ENCODE peak calls at places on chromosomes 16 and 17, in seven cellular contexts. E, R, Z, D, G, J and K are unnamed samples.
A peak's percentile ranks its signal among the peaks of the same experiment; 100 is the strongest.

GRCh38 chr17:82152556-82153294 is 54.7 kb upstream of the FASN start:
- DNase-seq in E (no peak), R (no peak), Z (no peak), D (no peak), G (no peak), J (no peak), K (no peak)

GRCh38 chr17:50317121-50317520 is 28.8 kb upstream of the XYLT2 start:
- DNase-seq in E (no peak), R (no peak), Z (no peak), D (no peak), G (no peak), J (no peak), K (no peak)

GRCh38 chr17:47967607-47968252 is 3.2 kb upstream of the CDK5RAP3 start:
- DNase-seq in E (no peak), R (peak; percentile 86), Z (no peak), D (no peak), G (peak; percentile 97), J (peak; percentile 80), K (no peak)

GRCh38 chr17:51152766-51153209 is 571 bp upstream of the NME1 start:
- DNase-seq in E (no peak), R (no peak), Z (no peak), D (no peak), G (peak; percentile 54), J (no peak), K (no peak)

GRCh38 chr17:38428150-38428642 is at the start of gene ARHGAP23:
- DNase-seq in E (no peak), R (peak; percentile 77), Z (no peak), D (peak; percentile 80), G (peak; percentile 83), J (peak; percentile 57), K (peak; percentile 12)

GRCh38 chr17:18008496-18009268 is 30.3 kb downstream of the ATPAF2 start:
- DNase-seq in E (no peak), R (peak; percentile 83), Z (no peak), D (no peak), G (peak; percentile 91), J (no peak), K (no peak)

GRCh38 chr17:48028736-48029135 is 8.9 kb downstream of the COPZ2 start:
- DNase-seq in E (no peak), R (no peak), Z (no peak), D (no peak), G (no peak), J (no peak), K (no peak)

GRCh38 chr17:37045271-37045946 is 96.7 kb downstream of the AATF start:
- DNase-seq in E (no peak), R (no peak), Z (no peak), D (no peak), G (no peak), J (no peak), K (no peak)

GRCh38 chr16:27326738-27327585 is 13.2 kb downstream of the IL4R start:
- DNase-seq in E (peak; percentile 20), R (peak; percentile 95), Z (peak; percentile 41), D (peak; percentile 26), G (peak; percentile 95), J (peak; percentile 81), K (peak; percentile 95)

GRCh38 chr16:80852261-80852872 is 48.0 kb upstream of the CDYL2 start:
- DNase-seq in E (no peak), R (peak; percentile 39), Z (no peak), D (no peak), G (peak; percentile 56), J (peak; percentile 46), K (no peak)

GRCh38 chr16:72202014-72202413 is 30.1 kb upstream of the PMFBP1 start:
- DNase-seq in E (no peak), R (peak; percentile 89), Z (no peak), D (no peak), G (peak; percentile 56), J (no peak), K (no peak)

GRCh38 chr16:70573451-70574121 is 50.0 kb downstream of the SF3B3 start:
- DNase-seq in E (no peak), R (peak; percentile 36), Z (no peak), D (no peak), G (peak; percentile 51), J (no peak), K (no peak)

GRCh38 chr17:42521666-42522262 is 14.3 kb upstream of the NAGLU start:
- DNase-seq in E (no peak), R (no peak), Z (no peak), D (no peak), G (no peak), J (no peak), K (no peak)

GRCh38 chr17:48645639-48646182 is 19.6 kb upstream of the HOXB9 start:
- DNase-seq in E (no peak), R (no peak), Z (no peak), D (no peak), G (no peak), J (no peak), K (no peak)

GRCh38 chr17:48240562-48241130 is 133.1 kb downstream of the SNX11 start:
- DNase-seq in E (no peak), R (peak; percentile 84), Z (no peak), D (no peak), G (peak; percentile 88), J (peak; percentile 70), K (no peak)

GRCh38 chr17:37478187-37478586 is 11.5 kb upstream of the DUSP14 start:
- DNase-seq in E (no peak), R (no peak), Z (no peak), D (no peak), G (no peak), J (no peak), K (no peak)

GRCh38 chr17:82926081-82926480 is 86.3 kb upstream of the ZNF750 start:
- DNase-seq in E (no peak), R (no peak), Z (no peak), D (no peak), G (no peak), J (no peak), K (no peak)

GRCh38 chr16:87792205-87792565 is 26.4 kb upstream of the KLHDC4 start:
- DNase-seq in E (no peak), R (no peak), Z (no peak), D (no peak), G (no peak), J (no peak), K (no peak)

GRCh38 chr16:62224810-62225209 is 188.6 kb upstream of the CDH8 start:
- DNase-seq in E (no peak), R (no peak), Z (no peak), D (no peak), G (no peak), J (no peak), K (no peak)

GRCh38 chr17:77948690-77949114 is 9.8 kb upstream of the TNRC6C start:
- DNase-seq in E (no peak), R (peak; percentile 60), Z (no peak), D (peak; percentile 41), G (peak; percentile 66), J (peak; percentile 57), K (no peak)

GRCh38 chr16:60142991-60143705 is 1409.0 kb upstream of the GOT2 start:
- DNase-seq in E (no peak), R (no peak), Z (no peak), D (no peak), G (peak; percentile 72), J (no peak), K (no peak)

GRCh38 chr16:6170022-6170421 is 1072.4 kb upstream of the EEF2KMT start:
- DNase-seq in E (no peak), R (no peak), Z (no peak), D (no peak), G (no peak), J (no peak), K (no peak)

GRCh38 chr17:81097943-81098308 is 63.0 kb downstream of the BAIAP2 start:
- DNase-seq in E (no peak), R (peak; percentile 71), Z (no peak), D (no peak), G (peak; percentile 84), J (peak; percentile 50), K (no peak)

GRCh38 chr17:1484586-1485310 is 7.7 kb downstream of the MYO1C start:
- DNase-seq in E (peak; percentile 39), R (peak; percentile 85), Z (no peak), D (no peak), G (peak; percentile 61), J (peak; percentile 75), K (no peak)

GRCh38 chr17:73546770-73547345 is 97.4 kb downstream of the SDK2 start:
- DNase-seq in E (no peak), R (peak; percentile 24), Z (no peak), D (no peak), G (peak; percentile 3), J (peak; percentile 40), K (peak; percentile 16)

GRCh38 chr16:2783581-2784375 is 3.6 kb downstream of the PRSS33 start:
- DNase-seq in E (no peak), R (no peak), Z (no peak), D (no peak), G (no peak), J (no peak), K (no peak)

GRCh38 chr17:15319461-15319860 is 21.9 kb downstream of the TEKT3 start:
- DNase-seq in E (no peak), R (no peak), Z (no peak), D (no peak), G (no peak), J (peak; percentile 22), K (no peak)

GRCh38 chr16:22847100-22847499 is 33.1 kb downstream of the HS3ST2 start:
- DNase-seq in E (no peak), R (no peak), Z (no peak), D (no peak), G (no peak), J (no peak), K (no peak)

GRCh38 chr16:69057400-69058378 is 47.8 kb upstream of the HAS3 start:
- DNase-seq in E (no peak), R (peak; percentile 91), Z (peak; percentile 65), D (no peak), G (peak; percentile 91), J (peak; percentile 95), K (peak; percentile 68)

GRCh38 chr17:38563362-38564253 is 42.1 kb downstream of the SRCIN1 start:
- DNase-seq in E (no peak), R (no peak), Z (no peak), D (no peak), G (no peak), J (no peak), K (no peak)

GRCh38 chr16:19938536-19938935 is 53.9 kb upstream of the GPRC5B start:
- DNase-seq in E (no peak), R (no peak), Z (no peak), D (no peak), G (no peak), J (no peak), K (no peak)

GRCh38 chr16:12239953-12240485 is 263.5 kb downstream of the SNX29 start:
- DNase-seq in E (no peak), R (no peak), Z (peak; percentile 54), D (no peak), G (no peak), J (no peak), K (no peak)

GRCh38 chr17:71052971-71053370 is 883.6 kb downstream of the KCNJ2 start:
- DNase-seq in E (no peak), R (no peak), Z (peak; percentile 52), D (no peak), G (no peak), J (no peak), K (no peak)

GRCh38 chr17:82342361-82343079 is 9.0 kb upstream of the SECTM1 start:
- DNase-seq in E (no peak), R (no peak), Z (no peak), D (no peak), G (no peak), J (no peak), K (no peak)

GRCh38 chr16:75494696-75495601 is at the start of gene CHST6:
- DNase-seq in E (no peak), R (no peak), Z (no peak), D (peak; percentile 78), G (peak; percentile 43), J (peak; percentile 17), K (no peak)

GRCh38 chr16:85420501-85421337 is 192.4 kb upstream of the GSE1 start:
- DNase-seq in E (peak; percentile 61), R (peak; percentile 55), Z (no peak), D (no peak), G (peak; percentile 59), J (peak; percentile 78), K (peak; percentile 18)

GRCh38 chr17:8837438-8838075 is 29.9 kb downstream of the PIK3R6 start:
- DNase-seq in E (no peak), R (peak; percentile 75), Z (no peak), D (no peak), G (no peak), J (no peak), K (no peak)

GRCh38 chr16:58459344-58460218 is 40.4 kb upstream of the NDRG4 start:
- DNase-seq in E (no peak), R (peak; percentile 93), Z (no peak), D (peak; percentile 27), G (peak; percentile 78), J (peak; percentile 75), K (no peak)